ENCODE peak calls at places on chromosomes 12 and 14, in ten cellular contexts. T, W, Y, Z, U, J, K, R, S and F are unnamed samples.

GRCh38 chr12:43285248-43285647 is 266.8 kb downstream of the ADAMTS20 start:
- DNase-seq in Y (no peak), J (no peak), K (no peak), U (no peak), S (no peak), W (no peak), T (no peak), Z (no peak), R (no peak), F (peak; percentile 18)

GRCh38 chr12:16605666-16606116 is 271 bp downstream of the LMO3 start:
- DNase-seq in R (no peak), K (no peak), Z (no peak), Y (no peak), T (peak; percentile 66), W (no peak), J (peak; percentile 31), S (no peak), U (no peak), F (no peak)

GRCh38 chr14:28375295-28375694 is 391.3 kb upstream of the FOXG1 start:
- DNase-seq in Y (no peak), J (peak; percentile 33), R (no peak), Z (no peak), U (peak; percentile 44), S (no peak), K (no peak), W (no peak), T (no peak), F (no peak)

GRCh38 chr12:98456583-98457573 is 58.5 kb upstream of the TMPO start:
- DNase-seq in R (peak; percentile 46), W (peak; percentile 21), T (no peak), U (peak; percentile 66), J (peak; percentile 90), Z (peak; percentile 44), K (no peak), S (no peak), Y (peak; percentile 37), F (no peak)

GRCh38 chr12:27237790-27238771 is 6.0 kb upstream of the STK38L start:
- DNase-seq in K (no peak), W (no peak), U (no peak), S (no peak), R (no peak), T (no peak), Z (no peak), J (peak; percentile 96), Y (no peak), F (no peak)

GRCh38 chr14:104898870-104899510 is 25.7 kb upstream of the PLD4 start:
- DNase-seq in S (no peak), U (peak; percentile 41), Z (no peak), J (no peak), T (peak; percentile 70), R (no peak), K (no peak), Y (peak; percentile 9), W (no peak), F (no peak)

GRCh38 chr12:123389560-123390351 is 5.8 kb downstream of the KMT5A start:
- DNase-seq in S (peak; percentile 53), K (no peak), T (peak; percentile 68), R (peak; percentile 67), J (peak; percentile 63), U (peak; percentile 57), Z (peak; percentile 55), W (peak; percentile 60), Y (peak; percentile 54), F (no peak)

GRCh38 chr12:41496009-41496408 is 307.9 kb downstream of the PDZRN4 start:
- DNase-seq in U (no peak), W (no peak), S (no peak), R (no peak), K (no peak), J (no peak), Y (no peak), T (no peak), Z (no peak), F (no peak)

GRCh38 chr14:62943202-62943601 is 102.1 kb downstream of the KCNH5 start:
- DNase-seq in T (no peak), W (no peak), Y (no peak), R (no peak), U (no peak), K (no peak), J (no peak), S (no peak), Z (no peak), F (no peak)

GRCh38 chr12:53467880-53468279 is 16.0 kb downstream of the PCBP2 start:
- DNase-seq in J (no peak), K (no peak), Z (no peak), R (no peak), T (no peak), Y (no peak), U (no peak), S (no peak), W (no peak), F (no peak)

GRCh38 chr14:58944226-58944769 is 244.2 kb upstream of the DAAM1 start:
- DNase-seq in Z (no peak), Y (no peak), U (peak; percentile 44), W (no peak), J (no peak), K (no peak), S (no peak), R (no peak), T (no peak), F (no peak)

GRCh38 chr12:9387450-9387849 is 179.3 kb upstream of the PZP start:
- DNase-seq in Z (no peak), Y (no peak), J (no peak), S (no peak), T (no peak), K (no peak), R (no peak), U (no peak), W (no peak), F (no peak)

GRCh38 chr14:99271951-99272668 is at the start of gene BCL11B:
- DNase-seq in R (peak; percentile 56), Z (peak; percentile 59), U (peak; percentile 77), W (no peak), Y (peak; percentile 36), S (peak; percentile 86), K (peak; percentile 82), J (peak; percentile 93), T (no peak), F (peak; percentile 59)

GRCh38 chr12:131399000-131399399 is 311.9 kb upstream of the SFSWAP start:
- DNase-seq in Z (no peak), Y (no peak), J (no peak), U (no peak), R (no peak), S (no peak), T (no peak), W (no peak), K (no peak), F (no peak)

GRCh38 chr14:104515059-104515810 is 64.3 kb upstream of the C14orf180 start:
- DNase-seq in Y (no peak), K (no peak), S (no peak), R (peak; percentile 16), T (no peak), J (no peak), W (no peak), U (peak; percentile 3), Z (no peak), F (no peak)

GRCh38 chr12:49553512-49554088 is 14.3 kb downstream of the MCRS1 start:
- DNase-seq in K (peak; percentile 45), T (no peak), Y (no peak), R (no peak), U (no peak), Z (no peak), W (no peak), S (peak; percentile 71), J (peak; percentile 50), F (no peak)

GRCh38 chr14:74599946-74600345 is 12.1 kb downstream of the LTBP2 start:
- DNase-seq in U (no peak), Y (no peak), W (no peak), J (no peak), S (no peak), R (no peak), Z (no peak), K (no peak), T (no peak), F (no peak)

GRCh38 chr12:51086933-51087332 is 3.5 kb upstream of the CSRNP2 start:
- DNase-seq in K (no peak), Y (no peak), U (no peak), T (no peak), W (no peak), R (no peak), S (no peak), J (no peak), Z (no peak), F (no peak)

GRCh38 chr14:54187439-54187838 is 209.4 kb upstream of the CDKN3 start:
- DNase-seq in K (no peak), R (no peak), W (no peak), Z (no peak), S (no peak), Y (no peak), T (no peak), J (no peak), U (no peak), F (no peak)

GRCh38 chr12:65508281-65509035 is 230.0 kb downstream of the MSRB3 start:
- DNase-seq in J (no peak), W (no peak), Y (no peak), T (no peak), S (no peak), R (no peak), U (no peak), K (no peak), Z (no peak), F (no peak)

GRCh38 chr12:131260251-131260905 is 306.7 kb downstream of the ADGRD1 start:
- DNase-seq in T (no peak), K (no peak), R (no peak), J (no peak), W (no peak), Y (no peak), Z (no peak), U (no peak), S (no peak), F (no peak)

GRCh38 chr14:97539389-97539786 is 742.2 kb downstream of the VRK1 start:
- DNase-seq in W (no peak), J (no peak), Y (no peak), K (no peak), S (no peak), Z (no peak), T (no peak), U (no peak), R (no peak), F (no peak)
- TF ChIP-seq POLR2A in W (no peak), J (no peak), Y (no peak), K (no peak), S (no peak), Z (no peak), T (no peak), U (no peak), R (no peak), F (no peak)

GRCh38 chr14:50856660-50857059 is 15.2 kb upstream of the ABHD12B start:
- DNase-seq in T (no peak), K (no peak), Y (no peak), Z (no peak), U (no peak), W (no peak), J (no peak), S (no peak), R (no peak), F (no peak)
- TF ChIP-seq POLR2A in T (no peak), K (no peak), Y (no peak), Z (no peak), U (no peak), W (no peak), J (no peak), S (no peak), R (no peak), F (no peak)

GRCh38 chr14:67416085-67416484 is 4.1 kb upstream of the PLEK2 start:
- DNase-seq in J (no peak), W (no peak), U (peak; percentile 72), T (peak; percentile 19), Z (no peak), R (no peak), Y (no peak), S (no peak), K (no peak), F (no peak)
- TF ChIP-seq POLR2A in J (no peak), W (no peak), U (no peak), T (no peak), Z (no peak), R (no peak), Y (no peak), S (no peak), K (no peak), F (no peak)

GRCh38 chr14:20802341-20803084 is at the start of gene RNASE1:
- DNase-seq in T (peak; percentile 66), J (no peak), U (peak; percentile 88), S (peak; percentile 6), Z (no peak), Y (peak; percentile 66), K (no peak), R (peak; percentile 71), W (no peak), F (no peak)
- TF ChIP-seq POLR2A in T (peak; percentile 57), J (no peak), U (peak; percentile 42), S (no peak), Z (no peak), Y (peak; percentile 76), K (no peak), R (no peak), W (no peak), F (no peak)